ENCODE peak calls at places on chromosomes 5 and 9, in six cellular contexts. One of them, this sample, is unnamed.

GRCh38 chr5:60652206-60652605 is 47.8 kb downstream of the DEPDC1B start:
- DNase-seq in GM13977: no peak
- DNase-seq in upper lobe of left lung: no peak
- DNase-seq in stomach: no peak
- DNase-seq in progenitor cell of endocrine pancreas: no peak
- DNase-seq in RWPE1: peak; percentile 90
- DNase-seq in this sample: no peak

GRCh38 chr9:135601988-135602387 is 37.4 kb downstream of the GLT6D1 start:
- DNase-seq in GM13977: no peak
- DNase-seq in upper lobe of left lung: no peak
- DNase-seq in stomach: no peak
- DNase-seq in progenitor cell of endocrine pancreas: no peak
- DNase-seq in RWPE1: no peak
- DNase-seq in this sample: no peak

GRCh38 chr9:37787059-37787458 is 2.2 kb upstream of the EXOSC3 start:
- DNase-seq in GM13977: no peak
- DNase-seq in upper lobe of left lung: no peak
- DNase-seq in stomach: no peak
- DNase-seq in progenitor cell of endocrine pancreas: no peak
- DNase-seq in RWPE1: no peak
- DNase-seq in this sample: no peak

GRCh38 chr5:1101991-1102713 is 9.7 kb downstream of the SLC12A7 start:
- DNase-seq in GM13977: no peak
- DNase-seq in upper lobe of left lung: peak; percentile 42
- DNase-seq in stomach: no peak
- DNase-seq in progenitor cell of endocrine pancreas: no peak
- DNase-seq in RWPE1: no peak
- DNase-seq in this sample: no peak

GRCh38 chr9:31210982-31211570 is 1173.4 kb upstream of the ACO1 start:
- DNase-seq in GM13977: peak; percentile 3
- DNase-seq in upper lobe of left lung: no peak
- DNase-seq in stomach: no peak
- DNase-seq in progenitor cell of endocrine pancreas: no peak
- DNase-seq in RWPE1: no peak
- DNase-seq in this sample: no peak

GRCh38 chr5:142245776-142246175 is 79.0 kb downstream of the SPRY4 start:
- DNase-seq in GM13977: peak; percentile 1
- DNase-seq in upper lobe of left lung: no peak
- DNase-seq in stomach: no peak
- DNase-seq in progenitor cell of endocrine pancreas: no peak
- DNase-seq in RWPE1: no peak
- DNase-seq in this sample: no peak

GRCh38 chr9:84385357-84386040 is 44.9 kb upstream of the SLC28A3 start:
- DNase-seq in GM13977: no peak
- DNase-seq in upper lobe of left lung: no peak
- DNase-seq in stomach: no peak
- DNase-seq in progenitor cell of endocrine pancreas: no peak
- DNase-seq in RWPE1: no peak
- DNase-seq in this sample: no peak

GRCh38 chr5:136731241-136731885 is 366.0 kb upstream of the TRPC7 start:
- DNase-seq in GM13977: no peak
- DNase-seq in upper lobe of left lung: no peak
- DNase-seq in stomach: no peak
- DNase-seq in progenitor cell of endocrine pancreas: no peak
- DNase-seq in RWPE1: no peak
- DNase-seq in this sample: no peak

GRCh38 chr5:107553063-107553676 is 117.6 kb downstream of the EFNA5 start:
- DNase-seq in GM13977: no peak
- DNase-seq in upper lobe of left lung: no peak
- DNase-seq in stomach: no peak
- DNase-seq in progenitor cell of endocrine pancreas: no peak
- DNase-seq in RWPE1: no peak
- DNase-seq in this sample: no peak

GRCh38 chr5:171957591-171958251 is 48.7 kb downstream of the FBXW11 start:
- DNase-seq in GM13977: no peak
- DNase-seq in upper lobe of left lung: no peak
- DNase-seq in stomach: no peak
- DNase-seq in progenitor cell of endocrine pancreas: no peak
- DNase-seq in RWPE1: no peak
- DNase-seq in this sample: no peak

GRCh38 chr5:138138949-138139775 is at the start of gene NME5:
- DNase-seq in GM13977: peak; percentile 82
- DNase-seq in upper lobe of left lung: peak; percentile 83
- DNase-seq in stomach: peak; percentile 75
- DNase-seq in progenitor cell of endocrine pancreas: peak; percentile 57
- DNase-seq in RWPE1: no peak
- DNase-seq in this sample: peak; percentile 56

GRCh38 chr5:171888051-171888481 is 102.4 kb downstream of the SMIM23 start:
- DNase-seq in GM13977: no peak
- DNase-seq in upper lobe of left lung: no peak
- DNase-seq in stomach: no peak
- DNase-seq in progenitor cell of endocrine pancreas: no peak
- DNase-seq in RWPE1: no peak
- DNase-seq in this sample: no peak

DNA sequence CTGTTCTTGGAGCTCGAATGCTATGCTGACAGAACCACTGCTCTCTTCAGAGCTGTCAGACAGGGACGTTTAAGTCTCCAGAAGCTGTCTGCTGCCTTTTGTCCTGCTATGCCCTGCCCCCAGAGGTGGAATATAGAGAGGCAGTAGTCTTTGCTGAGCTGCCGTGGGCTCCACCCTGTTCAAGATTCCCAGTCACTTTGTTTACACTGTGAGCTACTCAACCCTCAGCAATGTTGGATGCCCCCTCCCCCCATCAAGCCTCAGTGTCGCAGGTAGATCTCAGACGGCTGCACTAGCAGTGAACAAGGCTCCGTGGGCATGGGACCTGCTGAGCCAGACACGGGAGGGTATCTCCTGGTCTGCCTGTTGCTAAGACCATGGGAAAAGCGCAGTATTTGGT is 344.2 kb downstream of the TMEM161B start:
- DNase-seq in GM13977: no peak
- DNase-seq in upper lobe of left lung: no peak
- DNase-seq in stomach: no peak
- DNase-seq in progenitor cell of endocrine pancreas: no peak
- DNase-seq in RWPE1: no peak
- DNase-seq in this sample: no peak
- TF ChIP-seq CTCF in GM13977: no peak
- TF ChIP-seq CTCF in upper lobe of left lung: no peak
- TF ChIP-seq CTCF in stomach: no peak
- TF ChIP-seq CTCF in progenitor cell of endocrine pancreas: peak; percentile 14
- TF ChIP-seq CTCF in RWPE1: no peak
- TF ChIP-seq CTCF in this sample: no peak

DNA sequence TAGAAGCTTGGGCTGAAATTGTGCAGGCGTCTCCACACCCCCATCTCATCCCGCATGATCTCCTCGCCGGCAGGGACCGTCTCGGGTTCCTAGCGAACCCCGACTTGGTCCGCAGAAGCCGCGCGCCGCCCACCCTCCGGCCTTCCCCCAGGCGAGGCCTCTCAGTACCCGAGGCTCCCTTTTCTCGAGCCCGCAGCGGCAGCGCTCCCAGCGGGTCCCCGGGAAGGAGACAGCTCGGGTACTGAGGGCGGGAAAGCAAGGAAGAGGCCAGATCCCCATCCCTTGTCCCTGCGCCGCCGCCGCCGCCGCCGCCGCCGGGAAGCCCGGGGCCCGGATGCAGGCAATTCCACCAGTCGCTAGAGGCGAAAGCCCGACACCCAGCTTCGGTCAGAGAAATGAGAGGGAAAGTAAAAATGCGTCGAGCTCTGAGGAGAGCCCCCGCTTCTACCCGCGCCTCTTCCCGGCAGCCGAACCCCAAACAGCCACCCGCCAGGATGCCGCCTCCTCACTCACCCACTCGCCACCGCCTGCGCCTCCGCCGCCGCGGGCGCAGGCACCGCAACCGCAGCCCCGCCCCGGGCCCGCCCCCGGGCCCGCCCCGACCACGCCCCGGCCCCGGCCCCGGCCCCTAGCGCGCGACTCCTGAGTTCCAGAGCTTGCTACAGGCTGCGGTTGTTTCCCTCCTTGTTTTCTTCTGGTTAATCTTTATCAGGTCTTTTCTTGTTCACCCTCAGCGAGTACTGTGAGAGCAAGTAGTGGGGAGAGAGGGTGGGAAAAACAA is at the start of gene C9orf72:
- DNase-seq in GM13977: peak; percentile 87
- DNase-seq in upper lobe of left lung: peak; percentile 77
- DNase-seq in stomach: peak; percentile 84
- DNase-seq in progenitor cell of endocrine pancreas: peak; percentile 49
- DNase-seq in RWPE1: peak; percentile 89
- DNase-seq in this sample: peak; percentile 79
- TF ChIP-seq CTCF in GM13977: no peak
- TF ChIP-seq CTCF in upper lobe of left lung: no peak
- TF ChIP-seq CTCF in stomach: no peak
- TF ChIP-seq CTCF in progenitor cell of endocrine pancreas: peak; percentile 13
- TF ChIP-seq CTCF in RWPE1: peak; percentile 9
- TF ChIP-seq CTCF in this sample: no peak

DNA sequence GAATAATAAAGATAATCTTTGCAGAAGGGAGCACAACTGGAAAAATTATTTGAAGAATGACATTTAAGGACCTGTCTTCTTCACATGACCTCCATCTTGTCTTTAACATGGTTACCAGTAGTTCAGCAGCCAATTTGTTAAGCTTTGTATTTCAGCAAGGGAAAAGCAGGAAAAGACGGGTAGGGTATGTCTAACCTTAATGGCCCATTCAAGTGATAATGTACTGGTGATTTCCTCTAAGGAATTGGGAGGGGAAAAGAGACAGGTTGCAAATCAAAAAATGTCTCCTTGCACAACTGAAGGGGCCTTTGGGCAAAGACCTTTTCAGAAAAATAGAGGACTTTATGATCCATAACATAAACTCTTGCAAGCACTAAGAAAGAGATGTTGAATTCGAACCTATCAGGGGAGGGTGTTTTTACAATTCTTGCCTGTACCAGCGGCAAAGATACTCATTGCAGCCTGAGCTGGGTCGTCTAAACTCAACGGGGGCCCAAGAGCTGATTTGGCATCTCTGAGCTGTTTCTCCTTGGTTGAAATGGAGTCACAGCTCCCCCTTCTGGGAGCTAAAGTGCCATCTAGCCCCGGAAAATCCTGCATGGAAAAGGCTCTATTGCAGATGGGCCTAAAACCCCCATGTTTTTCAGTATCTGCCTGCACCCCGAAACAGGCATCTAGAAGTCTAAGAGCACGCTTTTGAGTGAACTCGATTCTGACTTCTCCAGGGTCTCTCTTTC is 3.8 kb downstream of the BRINP1 start:
- DNase-seq in GM13977: no peak
- DNase-seq in upper lobe of left lung: no peak
- DNase-seq in stomach: no peak
- DNase-seq in progenitor cell of endocrine pancreas: peak; percentile 36
- DNase-seq in RWPE1: no peak
- DNase-seq in this sample: no peak
- TF ChIP-seq CTCF in GM13977: peak; percentile 53
- TF ChIP-seq CTCF in upper lobe of left lung: peak; percentile 18
- TF ChIP-seq CTCF in stomach: no peak
- TF ChIP-seq CTCF in progenitor cell of endocrine pancreas: peak; percentile 83
- TF ChIP-seq CTCF in RWPE1: peak; percentile 27
- TF ChIP-seq CTCF in this sample: peak; percentile 37

GRCh38 chr5:102018279-102018678 is 277.8 kb downstream of the SLCO4C1 start:
- DNase-seq in GM13977: no peak
- DNase-seq in upper lobe of left lung: no peak
- DNase-seq in stomach: no peak
- DNase-seq in progenitor cell of endocrine pancreas: no peak
- DNase-seq in RWPE1: no peak
- DNase-seq in this sample: no peak
- TF ChIP-seq CTCF in GM13977: no peak
- TF ChIP-seq CTCF in upper lobe of left lung: no peak
- TF ChIP-seq CTCF in stomach: no peak
- TF ChIP-seq CTCF in progenitor cell of endocrine pancreas: no peak
- TF ChIP-seq CTCF in RWPE1: no peak
- TF ChIP-seq CTCF in this sample: no peak

GRCh38 chr9:114500583-114501292 is 4.5 kb downstream of the WHRN start:
- DNase-seq in GM13977: no peak
- DNase-seq in upper lobe of left lung: no peak
- DNase-seq in stomach: no peak
- DNase-seq in progenitor cell of endocrine pancreas: no peak
- DNase-seq in RWPE1: no peak
- DNase-seq in this sample: no peak
- TF ChIP-seq CTCF in GM13977: no peak
- TF ChIP-seq CTCF in upper lobe of left lung: no peak
- TF ChIP-seq CTCF in stomach: no peak
- TF ChIP-seq CTCF in progenitor cell of endocrine pancreas: no peak
- TF ChIP-seq CTCF in RWPE1: no peak
- TF ChIP-seq CTCF in this sample: no peak

GRCh38 chr5:29930316-29930715 is 1263.2 kb upstream of the CDH6 start:
- DNase-seq in GM13977: no peak
- DNase-seq in upper lobe of left lung: no peak
- DNase-seq in stomach: no peak
- DNase-seq in progenitor cell of endocrine pancreas: no peak
- DNase-seq in RWPE1: no peak
- DNase-seq in this sample: no peak
- TF ChIP-seq CTCF in GM13977: no peak
- TF ChIP-seq CTCF in upper lobe of left lung: no peak
- TF ChIP-seq CTCF in stomach: no peak
- TF ChIP-seq CTCF in progenitor cell of endocrine pancreas: no peak
- TF ChIP-seq CTCF in RWPE1: no peak
- TF ChIP-seq CTCF in this sample: no peak

DNA sequence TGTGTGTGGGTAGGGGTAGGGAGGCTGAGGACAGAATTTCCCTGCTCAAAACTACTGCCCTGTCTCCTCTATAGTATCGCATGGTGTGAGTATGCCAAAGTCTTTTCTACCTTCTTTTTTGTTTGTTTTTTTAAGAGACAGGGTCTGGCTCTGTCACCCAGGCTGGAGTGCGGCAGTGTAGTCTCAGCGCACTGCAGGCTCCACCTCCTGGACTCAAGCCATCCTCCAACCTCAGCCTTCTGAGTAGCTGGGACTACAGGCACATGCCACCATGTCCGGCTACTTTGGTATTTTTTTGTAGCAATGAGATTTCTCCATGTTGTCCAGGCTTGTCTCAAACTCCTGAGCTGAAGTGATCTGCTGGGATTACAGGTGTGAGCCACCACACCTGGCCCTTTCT is 2.5 kb downstream of the SRP19 start:
- DNase-seq in GM13977: no peak
- DNase-seq in upper lobe of left lung: peak; percentile 35
- DNase-seq in stomach: peak; percentile 60
- DNase-seq in progenitor cell of endocrine pancreas: no peak
- DNase-seq in RWPE1: no peak
- DNase-seq in this sample: no peak
- TF ChIP-seq CTCF in GM13977: no peak
- TF ChIP-seq CTCF in upper lobe of left lung: no peak
- TF ChIP-seq CTCF in stomach: no peak
- TF ChIP-seq CTCF in progenitor cell of endocrine pancreas: no peak
- TF ChIP-seq CTCF in RWPE1: no peak
- TF ChIP-seq CTCF in this sample: no peak

GRCh38 chr5:156906807-156907206 is 56.2 kb downstream of the TIMD4 start:
- DNase-seq in GM13977: no peak
- DNase-seq in upper lobe of left lung: no peak
- DNase-seq in stomach: no peak
- DNase-seq in progenitor cell of endocrine pancreas: no peak
- DNase-seq in RWPE1: no peak
- DNase-seq in this sample: no peak
- TF ChIP-seq CTCF in GM13977: no peak
- TF ChIP-seq CTCF in upper lobe of left lung: no peak
- TF ChIP-seq CTCF in stomach: no peak
- TF ChIP-seq CTCF in progenitor cell of endocrine pancreas: no peak
- TF ChIP-seq CTCF in RWPE1: no peak
- TF ChIP-seq CTCF in this sample: no peak

GRCh38 chr5:153476767-153477166 is 13.7 kb upstream of the GRIA1 start:
- DNase-seq in GM13977: no peak
- DNase-seq in upper lobe of left lung: no peak
- DNase-seq in stomach: no peak
- DNase-seq in progenitor cell of endocrine pancreas: no peak
- DNase-seq in RWPE1: peak; percentile 85
- DNase-seq in this sample: no peak
- TF ChIP-seq CTCF in GM13977: no peak
- TF ChIP-seq CTCF in upper lobe of left lung: no peak
- TF ChIP-seq CTCF in stomach: no peak
- TF ChIP-seq CTCF in progenitor cell of endocrine pancreas: no peak
- TF ChIP-seq CTCF in RWPE1: no peak
- TF ChIP-seq CTCF in this sample: no peak